ENCODE peak calls at places on chromosomes 5 and 9, in eight cellular contexts. P is anterior cingulate cortex; D is occipital lobe; K is suprapubic skin; M is EL; I is stimulated activated naive CD8-positive, alpha-beta T cell treated with anti-CD3 and anti-CD28 coated beads, Interleukin-15, amount 100 ng/mL, for 72 hours; U is lower leg skin; F is uterus. G is an unnamed sample.

GRCh38 chr5:134129411-134130238 is 15.1 kb downstream of the TCF7 start:
- DNase-seq in P (no peak), D (no peak), U (no peak), I (peak), K (no peak), F (no peak), M (no peak), G (no peak)

GRCh38 chr5:2686725-2687124 is 64.8 kb downstream of the IRX2 start:
- DNase-seq in F (no peak), P (peak), D (peak), I (no peak), K (peak), M (no peak), U (no peak), G (no peak)

GRCh38 chr5:140168371-140168770 is 6.6 kb upstream of the CYSTM1 start:
- DNase-seq in K (no peak), P (no peak), M (no peak), D (no peak), U (no peak), I (no peak), F (no peak), G (no peak)

GRCh38 chr5:150777685-150778084 is 872 bp upstream of the SMIM3 start:
- DNase-seq in I (no peak), F (no peak), D (no peak), M (peak), K (no peak), U (no peak), P (no peak), G (no peak)

GRCh38 chr9:122219856-122220672 is 8.7 kb downstream of the LHX6 start:
- DNase-seq in I (no peak), F (no peak), K (no peak), U (peak), P (no peak), D (no peak), M (no peak), G (no peak)

GRCh38 chr5:11064763-11065450 is 303.9 kb upstream of the DAP start:
- DNase-seq in F (no peak), U (no peak), K (no peak), I (no peak), D (no peak), P (no peak), M (no peak), G (no peak)

GRCh38 chr9:79637180-79637925 is 65.6 kb downstream of the TLE4 start:
- DNase-seq in M (no peak), I (no peak), U (no peak), K (no peak), P (no peak), D (no peak), F (no peak), G (no peak)

GRCh38 chr9:136700959-136701664 is 11.3 kb upstream of the DIPK1B start:
- DNase-seq in M (no peak), P (no peak), D (no peak), K (no peak), F (no peak), I (peak), U (no peak), G (no peak)

GRCh38 chr5:177335701-177336065 is 15.8 kb downstream of the LMAN2 start:
- DNase-seq in K (no peak), U (no peak), F (no peak), P (no peak), D (no peak), I (no peak), M (no peak), G (no peak)

GRCh38 chr5:96017951-96018350 is 56.3 kb upstream of the ELL2 start:
- DNase-seq in P (no peak), D (no peak), I (no peak), K (no peak), U (no peak), M (peak), F (no peak), G (no peak)

GRCh38 chr9:133869674-133870419 is 122.3 kb downstream of the VAV2 start:
- DNase-seq in I (no peak), K (no peak), U (no peak), D (no peak), P (no peak), F (no peak), M (no peak), G (no peak)

GRCh38 chr9:136044971-136045594 is 50.0 kb downstream of the NACC2 start:
- DNase-seq in K (no peak), U (peak), F (no peak), I (no peak), M (no peak), D (peak), P (no peak), G (no peak)

GRCh38 chr5:140862441-140863295 is 6.1 kb upstream of the PCDHA11 start:
- DNase-seq in K (no peak), I (no peak), D (no peak), M (no peak), F (no peak), U (no peak), P (no peak), G (no peak)

GRCh38 chr9:1001838-1002237 is 25.4 kb downstream of the DMRT3 start:
- DNase-seq in D (no peak), M (peak), P (no peak), I (no peak), K (no peak), F (no peak), U (no peak), G (no peak)

GRCh38 chr5:126070481-126070880 is 352.7 kb upstream of the GRAMD2B start:
- DNase-seq in P (no peak), U (no peak), F (no peak), I (no peak), K (no peak), D (no peak), M (no peak), G (no peak)

GRCh38 chr5:160787247-160787646 is 64.8 kb downstream of the ATP10B start:
- DNase-seq in U (no peak), I (no peak), P (no peak), K (no peak), D (no peak), M (no peak), F (no peak), G (no peak)

GRCh38 chr5:155728857-155729683 is 597.9 kb upstream of the SGCD start:
- DNase-seq in I (no peak), K (no peak), M (no peak), D (peak), P (peak), U (no peak), F (no peak), G (peak)

GRCh38 chr5:147369742-147370374 is 135.0 kb downstream of the STK32A start:
- DNase-seq in K (no peak), I (no peak), M (no peak), U (no peak), D (no peak), F (no peak), P (no peak), G (no peak)

GRCh38 chr5:178308541-178309092 is 76.0 kb upstream of the PHYKPL start:
- DNase-seq in M (no peak), I (no peak), K (peak), F (no peak), U (no peak), D (no peak), P (no peak), G (no peak)

GRCh38 chr9:121938621-121939020 is 154.5 kb downstream of the TTLL11 start:
- DNase-seq in K (no peak), I (no peak), F (no peak), P (no peak), D (no peak), M (no peak), U (no peak), G (no peak)

GRCh38 chr5:94884294-94884693 is 265.8 kb downstream of the SLF1 start:
- DNase-seq in U (no peak), M (no peak), F (no peak), K (no peak), D (no peak), I (no peak), P (no peak), G (no peak)

GRCh38 chr5:35269006-35269405 is 38.7 kb upstream of the PRLR start:
- DNase-seq in F (no peak), D (no peak), U (no peak), M (no peak), I (no peak), P (no peak), K (no peak), G (no peak)

GRCh38 chr5:73454379-73455036 is 5.9 kb upstream of the FOXD1 start:
- DNase-seq in P (no peak), I (peak), M (peak), K (no peak), D (no peak), U (no peak), F (no peak), G (no peak)

GRCh38 chr5:181243521-181244307 is at the start of gene RACK1:
- DNase-seq in K (peak), U (peak), M (peak), P (no peak), F (peak), D (no peak), I (peak), G (peak)

GRCh38 chr9:68433629-68434028 is 77.2 kb downstream of the PGM5 start:
- DNase-seq in M (no peak), P (no peak), F (no peak), D (no peak), U (no peak), I (no peak), K (no peak), G (no peak)

GRCh38 chr9:130118841-130119520 is 53.2 kb upstream of the NCS1 start:
- DNase-seq in I (no peak), M (no peak), U (no peak), D (no peak), K (no peak), P (no peak), F (no peak), G (no peak)

GRCh38 chr5:1410156-1411014 is 34.9 kb downstream of the SLC6A3 start:
- DNase-seq in P (no peak), I (no peak), F (no peak), U (no peak), K (no peak), M (no peak), D (no peak), G (no peak)

GRCh38 chr9:90611568-90611967 is 31.1 kb downstream of the DIRAS2 start:
- DNase-seq in D (peak), F (no peak), K (no peak), M (no peak), I (no peak), P (peak), U (no peak), G (no peak)

GRCh38 chr9:133189826-133190225 is 19.2 kb downstream of the OBP2B start:
- DNase-seq in M (no peak), F (no peak), I (no peak), U (peak), K (no peak), D (no peak), P (no peak), G (no peak)

GRCh38 chr9:106648799-106649198 is 214.2 kb upstream of the ZNF462 start:
- DNase-seq in P (no peak), I (no peak), F (no peak), U (no peak), M (no peak), D (no peak), K (no peak), G (no peak)

GRCh38 chr5:2410451-2410850 is 341.0 kb downstream of the IRX2 start:
- DNase-seq in K (no peak), D (no peak), P (no peak), U (no peak), F (no peak), I (no peak), M (no peak), G (no peak)

GRCh38 chr5:179802207-179802883 is 4.3 kb downstream of the MGAT4B start:
- DNase-seq in M (no peak), D (no peak), F (peak), U (peak), I (no peak), K (no peak), P (no peak), G (no peak)

GRCh38 chr9:112841261-112841660 is 49.4 kb downstream of the SLC46A2 start:
- DNase-seq in U (no peak), P (no peak), F (no peak), K (no peak), M (no peak), I (no peak), D (no peak), G (no peak)

GRCh38 chr5:17248999-17249634 is 31.7 kb downstream of the BASP1 start:
- DNase-seq in I (no peak), K (no peak), U (no peak), M (peak), F (peak), D (no peak), P (no peak), G (no peak)

GRCh38 chr9:130205912-130206311 is 33.7 kb downstream of the NCS1 start:
- DNase-seq in K (no peak), M (no peak), D (no peak), U (no peak), F (no peak), I (no peak), P (no peak), G (no peak)

GRCh38 chr5:17221843-17222614 is 4.6 kb downstream of the BASP1 start:
- DNase-seq in I (no peak), D (no peak), K (no peak), M (no peak), U (no peak), P (no peak), F (no peak), G (no peak)

G was measured in D721Med.